ENCODE peak calls at places on chromosomes 7 and 10, in eight cellular contexts. One of them, this sample, is unnamed.

GRCh38 chr7:5679741-5680473 is 101.6 kb downstream of the RNF216 start:
- DNase-seq in CD8-positive, alpha-beta memory T cell: no peak
- DNase-seq in body of pancreas: no peak
- DNase-seq in PC-3: no peak
- DNase-seq in effector memory CD4-positive, alpha-beta T cell: no peak
- DNase-seq in colonic mucosa: no peak
- DNase-seq in SJSA1: no peak
- DNase-seq in ascending aorta: peak
- DNase-seq in this sample: peak

GRCh38 chr10:25285809-25286208 is 111.0 kb downstream of the GPR158 start:
- DNase-seq in CD8-positive, alpha-beta memory T cell: no peak
- DNase-seq in body of pancreas: no peak
- DNase-seq in PC-3: no peak
- DNase-seq in effector memory CD4-positive, alpha-beta T cell: no peak
- DNase-seq in colonic mucosa: no peak
- DNase-seq in SJSA1: no peak
- DNase-seq in ascending aorta: no peak
- DNase-seq in this sample: no peak

GRCh38 chr7:138205614-138206150 is 129.4 kb downstream of the AKR1D1 start:
- DNase-seq in CD8-positive, alpha-beta memory T cell: no peak
- DNase-seq in body of pancreas: no peak
- DNase-seq in PC-3: no peak
- DNase-seq in effector memory CD4-positive, alpha-beta T cell: no peak
- DNase-seq in colonic mucosa: no peak
- DNase-seq in SJSA1: no peak
- DNase-seq in ascending aorta: no peak
- DNase-seq in this sample: no peak

GRCh38 chr7:42085531-42085930 is 151.5 kb downstream of the GLI3 start:
- DNase-seq in CD8-positive, alpha-beta memory T cell: no peak
- DNase-seq in body of pancreas: no peak
- DNase-seq in PC-3: no peak
- DNase-seq in effector memory CD4-positive, alpha-beta T cell: no peak
- DNase-seq in colonic mucosa: no peak
- DNase-seq in SJSA1: no peak
- DNase-seq in ascending aorta: no peak
- DNase-seq in this sample: no peak

GRCh38 chr10:32960022-32960421 is 2.0 kb upstream of the ITGB1 start:
- DNase-seq in CD8-positive, alpha-beta memory T cell: no peak
- DNase-seq in body of pancreas: no peak
- DNase-seq in PC-3: peak
- DNase-seq in effector memory CD4-positive, alpha-beta T cell: no peak
- DNase-seq in colonic mucosa: no peak
- DNase-seq in SJSA1: no peak
- DNase-seq in ascending aorta: no peak
- DNase-seq in this sample: no peak

GRCh38 chr10:5565671-5566581 is 41.2 kb downstream of the CALML3 start:
- DNase-seq in CD8-positive, alpha-beta memory T cell: no peak
- DNase-seq in body of pancreas: peak
- DNase-seq in PC-3: peak
- DNase-seq in effector memory CD4-positive, alpha-beta T cell: no peak
- DNase-seq in colonic mucosa: no peak
- DNase-seq in SJSA1: no peak
- DNase-seq in ascending aorta: no peak
- DNase-seq in this sample: no peak

GRCh38 chr7:129258649-129259389 is 34.0 kb downstream of the AHCYL2 start:
- DNase-seq in CD8-positive, alpha-beta memory T cell: no peak
- DNase-seq in body of pancreas: no peak
- DNase-seq in PC-3: no peak
- DNase-seq in effector memory CD4-positive, alpha-beta T cell: no peak
- DNase-seq in colonic mucosa: no peak
- DNase-seq in SJSA1: no peak
- DNase-seq in ascending aorta: no peak
- DNase-seq in this sample: no peak

GRCh38 chr10:37739181-37739580 is 118.2 kb downstream of the ZNF248 start:
- DNase-seq in CD8-positive, alpha-beta memory T cell: no peak
- DNase-seq in body of pancreas: no peak
- DNase-seq in PC-3: no peak
- DNase-seq in effector memory CD4-positive, alpha-beta T cell: no peak
- DNase-seq in colonic mucosa: no peak
- DNase-seq in SJSA1: no peak
- DNase-seq in ascending aorta: no peak
- DNase-seq in this sample: no peak

GRCh38 chr10:82883588-82883987 is 1008.6 kb downstream of the NRG3 start:
- DNase-seq in CD8-positive, alpha-beta memory T cell: no peak
- DNase-seq in body of pancreas: no peak
- DNase-seq in PC-3: no peak
- DNase-seq in effector memory CD4-positive, alpha-beta T cell: no peak
- DNase-seq in colonic mucosa: no peak
- DNase-seq in SJSA1: no peak
- DNase-seq in ascending aorta: no peak
- DNase-seq in this sample: no peak

GRCh38 chr10:93062499-93063216 is 2.1 kb downstream of the CYP26C1 start:
- DNase-seq in CD8-positive, alpha-beta memory T cell: no peak
- DNase-seq in body of pancreas: no peak
- DNase-seq in PC-3: no peak
- DNase-seq in effector memory CD4-positive, alpha-beta T cell: no peak
- DNase-seq in colonic mucosa: peak
- DNase-seq in SJSA1: no peak
- DNase-seq in ascending aorta: no peak
- DNase-seq in this sample: no peak

GRCh38 chr10:44809652-44810051 is 101.5 kb upstream of the TMEM72 start:
- DNase-seq in CD8-positive, alpha-beta memory T cell: no peak
- DNase-seq in body of pancreas: no peak
- DNase-seq in PC-3: peak
- DNase-seq in effector memory CD4-positive, alpha-beta T cell: no peak
- DNase-seq in colonic mucosa: no peak
- DNase-seq in SJSA1: no peak
- DNase-seq in ascending aorta: no peak
- DNase-seq in this sample: no peak

GRCh38 chr7:103698064-103698463 is 252.1 kb upstream of the SLC26A5 start:
- DNase-seq in CD8-positive, alpha-beta memory T cell: no peak
- DNase-seq in body of pancreas: no peak
- DNase-seq in PC-3: no peak
- DNase-seq in effector memory CD4-positive, alpha-beta T cell: no peak
- DNase-seq in colonic mucosa: no peak
- DNase-seq in SJSA1: no peak
- DNase-seq in ascending aorta: no peak
- DNase-seq in this sample: no peak

GRCh38 chr7:103690576-103690975 is 244.6 kb upstream of the SLC26A5 start:
- DNase-seq in CD8-positive, alpha-beta memory T cell: no peak
- DNase-seq in body of pancreas: no peak
- DNase-seq in PC-3: no peak
- DNase-seq in effector memory CD4-positive, alpha-beta T cell: no peak
- DNase-seq in colonic mucosa: no peak
- DNase-seq in SJSA1: no peak
- DNase-seq in ascending aorta: no peak
- DNase-seq in this sample: no peak

GRCh38 chr7:103691291-103691690 is 245.3 kb upstream of the SLC26A5 start:
- DNase-seq in CD8-positive, alpha-beta memory T cell: no peak
- DNase-seq in body of pancreas: no peak
- DNase-seq in PC-3: peak
- DNase-seq in effector memory CD4-positive, alpha-beta T cell: no peak
- DNase-seq in colonic mucosa: no peak
- DNase-seq in SJSA1: no peak
- DNase-seq in ascending aorta: no peak
- DNase-seq in this sample: no peak

GRCh38 chr7:103694304-103694703 is 248.3 kb upstream of the SLC26A5 start:
- DNase-seq in CD8-positive, alpha-beta memory T cell: no peak
- DNase-seq in body of pancreas: no peak
- DNase-seq in PC-3: no peak
- DNase-seq in effector memory CD4-positive, alpha-beta T cell: no peak
- DNase-seq in colonic mucosa: no peak
- DNase-seq in SJSA1: no peak
- DNase-seq in ascending aorta: no peak
- DNase-seq in this sample: no peak

GRCh38 chr7:103695496-103695895 is 249.5 kb upstream of the SLC26A5 start:
- DNase-seq in CD8-positive, alpha-beta memory T cell: no peak
- DNase-seq in body of pancreas: no peak
- DNase-seq in PC-3: no peak
- DNase-seq in effector memory CD4-positive, alpha-beta T cell: no peak
- DNase-seq in colonic mucosa: no peak
- DNase-seq in SJSA1: no peak
- DNase-seq in ascending aorta: no peak
- DNase-seq in this sample: no peak
- H3K27ac ChIP-seq in CD8-positive, alpha-beta memory T cell: no peak
- H3K27ac ChIP-seq in body of pancreas: no peak
- H3K27ac ChIP-seq in PC-3: no peak
- H3K27ac ChIP-seq in effector memory CD4-positive, alpha-beta T cell: no peak
- H3K27ac ChIP-seq in colonic mucosa: no peak
- H3K27ac ChIP-seq in SJSA1: no peak
- H3K27ac ChIP-seq in ascending aorta: no peak
- H3K27ac ChIP-seq in this sample: no peak

DNA sequence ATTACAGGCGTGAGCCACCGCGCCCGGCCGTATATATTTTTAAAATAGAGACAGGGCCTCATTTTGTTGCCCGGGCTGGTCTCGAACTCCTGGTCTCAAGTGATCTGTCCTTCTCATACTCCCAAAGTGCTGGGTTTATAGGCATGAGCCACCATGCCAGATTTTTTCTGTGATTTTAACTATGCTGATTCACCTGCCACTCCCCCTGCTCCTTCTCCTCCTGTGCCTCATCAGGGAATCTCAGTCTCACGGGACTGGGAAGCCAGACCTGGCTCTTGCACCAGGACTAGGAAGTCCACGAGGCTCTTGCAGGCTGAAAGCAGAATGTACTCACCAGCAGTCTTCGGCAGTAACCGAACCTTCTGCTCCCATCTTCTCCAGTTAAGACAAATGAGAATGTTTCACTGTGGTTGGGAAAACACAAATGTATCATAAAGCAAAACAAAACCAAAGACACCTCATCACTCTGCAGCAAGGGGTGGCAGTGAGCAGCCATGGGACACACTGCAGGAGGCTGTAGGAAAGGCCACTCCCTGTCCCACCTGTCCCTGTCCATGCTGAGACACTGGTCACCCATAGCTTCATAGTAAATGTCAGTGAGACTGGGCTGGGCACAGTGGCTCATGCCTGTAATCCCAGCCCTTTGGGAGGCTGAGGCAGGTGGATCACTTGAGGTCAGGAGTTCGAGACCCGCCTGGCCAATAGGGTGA is 78.7 kb upstream of the MKRN1 start:
- DNase-seq in CD8-positive, alpha-beta memory T cell: no peak
- DNase-seq in body of pancreas: no peak
- DNase-seq in PC-3: peak
- DNase-seq in effector memory CD4-positive, alpha-beta T cell: no peak
- DNase-seq in colonic mucosa: no peak
- DNase-seq in SJSA1: no peak
- DNase-seq in ascending aorta: no peak
- DNase-seq in this sample: no peak
- H3K27ac ChIP-seq in CD8-positive, alpha-beta memory T cell: no peak
- H3K27ac ChIP-seq in body of pancreas: no peak
- H3K27ac ChIP-seq in PC-3: peak
- H3K27ac ChIP-seq in effector memory CD4-positive, alpha-beta T cell: no peak
- H3K27ac ChIP-seq in colonic mucosa: no peak
- H3K27ac ChIP-seq in SJSA1: no peak
- H3K27ac ChIP-seq in ascending aorta: no peak
- H3K27ac ChIP-seq in this sample: no peak

DNA sequence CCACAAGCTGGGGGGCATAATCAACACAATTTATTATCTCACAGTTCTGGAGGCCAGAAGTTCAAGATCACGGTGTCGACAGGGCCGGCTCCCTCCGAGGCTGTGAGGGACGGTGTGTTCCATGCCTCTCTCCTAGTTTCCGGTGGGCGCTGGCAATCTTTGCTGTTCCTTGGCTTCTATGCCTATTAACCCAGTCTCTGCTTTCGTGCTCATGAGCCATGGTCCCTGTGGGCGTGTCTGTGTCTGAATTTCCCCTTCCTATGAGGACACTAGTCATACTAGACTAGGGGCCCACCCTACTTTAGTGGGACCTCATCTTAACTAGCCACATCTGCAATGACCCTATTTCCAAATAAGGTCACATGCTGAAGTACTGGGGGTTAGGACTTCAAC is 29.4 kb downstream of the HIPK2 start:
- DNase-seq in CD8-positive, alpha-beta memory T cell: no peak
- DNase-seq in body of pancreas: no peak
- DNase-seq in PC-3: no peak
- DNase-seq in effector memory CD4-positive, alpha-beta T cell: no peak
- DNase-seq in colonic mucosa: no peak
- DNase-seq in SJSA1: no peak
- DNase-seq in ascending aorta: no peak
- DNase-seq in this sample: no peak
- H3K27ac ChIP-seq in CD8-positive, alpha-beta memory T cell: no peak
- H3K27ac ChIP-seq in body of pancreas: no peak
- H3K27ac ChIP-seq in PC-3: no peak
- H3K27ac ChIP-seq in effector memory CD4-positive, alpha-beta T cell: no peak
- H3K27ac ChIP-seq in colonic mucosa: no peak
- H3K27ac ChIP-seq in SJSA1: no peak
- H3K27ac ChIP-seq in ascending aorta: peak
- H3K27ac ChIP-seq in this sample: no peak

DNA sequence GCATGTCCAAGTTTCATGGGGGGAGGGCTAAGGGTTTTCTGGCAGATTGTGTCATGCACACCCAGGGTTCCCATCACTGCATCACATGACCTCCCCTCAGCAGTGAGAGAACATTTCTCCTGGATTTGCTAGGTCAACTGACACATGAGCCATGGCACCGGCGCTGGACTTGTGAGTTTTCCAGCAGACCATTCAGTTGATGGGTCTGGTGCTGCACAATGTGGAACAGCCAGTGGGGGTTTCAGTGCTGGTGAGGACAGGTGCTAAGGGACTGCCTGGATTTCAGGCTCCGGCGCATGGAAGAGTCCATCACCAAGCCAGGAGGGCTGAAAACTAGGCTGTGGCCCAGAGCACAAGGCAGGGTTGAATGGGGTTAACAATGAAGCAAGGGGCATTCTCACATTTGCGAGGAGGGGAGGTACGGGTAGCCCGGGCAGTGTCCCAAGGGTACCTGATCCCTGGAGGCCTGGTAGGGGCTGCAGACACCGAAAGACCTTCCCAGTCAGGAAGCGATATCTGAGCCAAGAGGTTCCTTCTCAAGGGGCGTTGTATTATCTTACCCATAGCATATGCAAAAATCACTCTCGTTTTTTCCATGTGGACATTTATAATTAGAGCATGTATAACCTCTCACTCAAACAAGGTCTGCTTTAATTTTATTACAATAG is 203.0 kb downstream of the TNS3 start:
- DNase-seq in CD8-positive, alpha-beta memory T cell: no peak
- DNase-seq in body of pancreas: peak
- DNase-seq in PC-3: no peak
- DNase-seq in effector memory CD4-positive, alpha-beta T cell: no peak
- DNase-seq in colonic mucosa: no peak
- DNase-seq in SJSA1: no peak
- DNase-seq in ascending aorta: no peak
- DNase-seq in this sample: no peak
- H3K27ac ChIP-seq in CD8-positive, alpha-beta memory T cell: no peak
- H3K27ac ChIP-seq in body of pancreas: no peak
- H3K27ac ChIP-seq in PC-3: no peak
- H3K27ac ChIP-seq in effector memory CD4-positive, alpha-beta T cell: no peak
- H3K27ac ChIP-seq in colonic mucosa: no peak
- H3K27ac ChIP-seq in SJSA1: no peak
- H3K27ac ChIP-seq in ascending aorta: no peak
- H3K27ac ChIP-seq in this sample: no peak

This sample was measured in caudate nucleus.